ENCODE peak calls at places on chromosomes 12 and 14, in five cellular contexts. K is mesenchymal stem cell, F is H9, O is neuronal stem cell, B is IMR-90. D is an unnamed sample.
A peak's percentile ranks its signal among the peaks of the same experiment; 100 is the strongest.

GRCh38 chr12:116324684-116325664 is 47.5 kb upstream of the MED13L start:
- DNase-seq in K (no peak), F (no peak), O (no peak), B (no peak), D (no peak)

GRCh38 chr12:57539134-57539768 is 7.7 kb downstream of the DCTN2 start:
- DNase-seq in K (no peak), F (no peak), O (no peak), B (no peak), D (no peak)

GRCh38 chr12:68932701-68933563 is at the start of gene CPM:
- DNase-seq in K (peak; percentile 28), F (peak; percentile 77), O (peak; percentile 58), B (peak; percentile 25), D (peak; percentile 53)

GRCh38 chr14:91493169-91493568 is 16.9 kb downstream of the PPP4R3A start:
- DNase-seq in K (no peak), F (no peak), O (no peak), B (peak; percentile 35), D (peak; percentile 18)

GRCh38 chr14:65356327-65356836 is 56.1 kb upstream of the FUT8 start:
- DNase-seq in K (peak; percentile 66), F (peak; percentile 77), O (no peak), B (peak; percentile 92), D (peak; percentile 87)

GRCh38 chr14:75771614-75772013 is 110.6 kb downstream of the TTLL5 start:
- DNase-seq in K (no peak), F (no peak), O (no peak), B (no peak), D (no peak)

GRCh38 chr12:112559784-112560183 is 141.0 kb downstream of the PTPN11 start:
- DNase-seq in K (peak; percentile 16), F (no peak), O (no peak), B (peak; percentile 7), D (no peak)

GRCh38 chr12:87491598-87491997 is 537.6 kb downstream of the C12orf50 start:
- DNase-seq in K (no peak), F (no peak), O (no peak), B (no peak), D (peak; percentile 8)

GRCh38 chr14:51453869-51454268 is 197.8 kb upstream of the FRMD6 start:
- DNase-seq in K (no peak), F (no peak), O (no peak), B (no peak), D (no peak)

GRCh38 chr12:119666900-119667576 is 895 bp upstream of the PRKAB1 start:
- DNase-seq in K (no peak), F (no peak), O (no peak), B (no peak), D (no peak)

GRCh38 chr12:127381043-127381668 is 885.8 kb upstream of the TMEM132C start:
- DNase-seq in K (peak; percentile 23), F (peak; percentile 89), O (peak; percentile 63), B (no peak), D (peak; percentile 79)

GRCh38 chr12:14853966-14854365 is 10.6 kb upstream of the ART4 start:
- DNase-seq in K (no peak), F (no peak), O (no peak), B (no peak), D (no peak)

GRCh38 chr14:22531451-22532344 is 57.3 kb downstream of the DAD1 start:
- DNase-seq in K (no peak), F (no peak), O (no peak), B (no peak), D (no peak)

GRCh38 chr12:29781705-29782266 is 2.0 kb downstream of the TMTC1 start:
- DNase-seq in K (peak; percentile 14), F (no peak), O (no peak), B (no peak), D (no peak)

GRCh38 chr12:91704446-91704845 is 441.2 kb downstream of the BTG1 start:
- DNase-seq in K (no peak), F (no peak), O (no peak), B (peak; percentile 19), D (no peak)

GRCh38 chr14:105013150-105013787 is 7.6 kb downstream of the CDCA4 start:
- DNase-seq in K (no peak), F (no peak), O (no peak), B (peak; percentile 10), D (no peak)

GRCh38 chr14:105015905-105016304 is 5.0 kb downstream of the CDCA4 start:
- DNase-seq in K (no peak), F (no peak), O (no peak), B (no peak), D (no peak)

GRCh38 chr14:105014631-105015030 is 6.3 kb downstream of the CDCA4 start:
- DNase-seq in K (no peak), F (no peak), O (no peak), B (no peak), D (no peak)

GRCh38 chr14:105014032-105014431 is 6.9 kb downstream of the CDCA4 start:
- DNase-seq in K (no peak), F (no peak), O (no peak), B (no peak), D (no peak)

DNA sequence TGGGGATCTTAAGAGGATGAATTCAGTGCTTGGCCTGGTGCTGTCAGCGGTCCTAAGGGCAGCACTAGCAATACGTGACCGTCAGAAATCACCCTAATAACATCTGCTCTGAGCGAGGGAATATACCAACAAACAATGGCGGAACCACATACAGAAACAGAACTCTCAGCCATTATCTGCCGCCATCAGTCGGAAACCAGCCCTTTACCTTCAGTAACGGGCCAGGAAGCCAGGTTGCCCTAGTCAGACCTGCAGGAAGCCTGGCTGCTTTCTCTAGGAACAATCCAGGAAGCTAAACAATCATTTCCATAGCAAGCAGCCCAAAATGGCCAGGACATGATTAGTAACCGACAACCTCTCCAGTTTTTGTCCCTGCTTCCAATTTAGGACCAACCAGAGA is 5.6 kb downstream of the CDCA4 start:
- DNase-seq in K (no peak), F (no peak), O (no peak), B (no peak), D (peak; percentile 35)
- H2BK15ac ChIP-seq in K (peak overlapping the region; percentile 21), F (no peak overlapping the region), O (no peak overlapping the region), B (no peak overlapping the region), D (no peak overlapping the region)

DNA sequence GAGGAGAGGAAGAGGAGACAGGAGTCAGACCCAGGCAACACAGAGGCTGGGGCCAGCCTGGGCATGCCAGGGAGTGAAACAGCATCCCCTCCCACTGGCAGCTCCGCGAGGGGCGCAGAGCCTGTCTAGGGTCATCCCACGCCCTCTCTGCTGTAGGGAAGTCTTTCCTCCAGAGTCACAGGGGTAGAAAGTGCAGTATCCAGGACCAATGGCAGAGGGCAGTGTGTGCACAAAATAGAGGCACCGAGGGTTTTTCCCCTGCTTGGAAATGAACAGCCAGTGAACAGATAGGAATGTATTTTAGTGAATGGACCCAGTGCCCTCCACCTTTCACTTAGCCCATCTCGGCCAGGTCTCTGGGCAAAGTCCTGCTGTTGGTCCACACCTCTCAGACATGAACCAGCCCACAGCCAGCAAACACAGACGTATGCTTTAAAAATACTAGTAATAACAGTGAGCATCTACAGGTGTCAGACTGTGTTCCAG is 9.4 kb upstream of the KRT74 start:
- DNase-seq in K (peak; percentile 61), F (peak; percentile 85), O (peak; percentile 71), B (peak; percentile 43), D (peak; percentile 76)
- H2BK15ac ChIP-seq in K (no peak overlapping the region), F (no peak overlapping the region), O (no peak overlapping the region), B (no peak overlapping the region), D (no peak overlapping the region)

DNA sequence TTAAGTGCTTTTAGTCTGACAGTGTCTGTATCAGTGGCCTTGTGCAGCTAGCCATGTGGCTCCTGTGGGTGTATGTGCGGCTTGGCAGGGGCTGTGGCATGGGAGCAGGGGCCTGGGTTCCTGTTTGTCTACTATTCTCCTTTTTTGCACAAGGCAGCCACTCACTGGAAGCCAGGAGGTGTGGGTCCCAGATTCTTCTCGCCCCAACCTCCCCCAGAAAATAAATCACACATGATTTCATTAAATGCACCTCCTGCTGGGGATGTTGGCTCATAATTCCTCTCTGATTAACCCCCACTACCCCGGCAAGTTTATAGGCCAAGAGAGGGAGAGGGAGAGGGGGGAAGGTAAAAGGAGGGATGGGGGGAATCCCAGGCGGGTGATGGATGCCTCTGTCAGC is 17.6 kb downstream of the CALCOCO1 start:
- DNase-seq in K (no peak), F (no peak), O (no peak), B (no peak), D (no peak)
- H2BK15ac ChIP-seq in K (no peak overlapping the region), F (no peak overlapping the region), O (no peak overlapping the region), B (no peak overlapping the region), D (no peak overlapping the region)

GRCh38 chr12:32107376-32108267 is 975 bp downstream of the BICD1 start:
- DNase-seq in K (peak; percentile 70), F (no peak), O (peak; percentile 26), B (peak; percentile 80), D (peak; percentile 74)
- H2BK15ac ChIP-seq in K (no peak overlapping the region), F (no peak overlapping the region), O (peak overlapping the region; percentile 32), B (peak overlapping the region; percentile 86), D (no peak overlapping the region)

GRCh38 chr12:6326316-6326959 is 15.4 kb downstream of the TNFRSF1A start:
- DNase-seq in K (peak; percentile 82), F (peak; percentile 90), O (no peak), B (peak; percentile 52), D (peak; percentile 94)
- H2BK15ac ChIP-seq in K (peak overlapping the region; percentile 15), F (no peak overlapping the region), O (no peak overlapping the region), B (no peak overlapping the region), D (no peak overlapping the region)